ENCODE peak calls at places on chromosomes 4 and X, in ten cellular contexts. One of them, this sample, is unnamed.

GRCh38 chr4:153217440-153217839 is 13.2 kb downstream of the TRIM2 start:
- DNase-seq in lower leg skin: no peak
- DNase-seq in tibial nerve: no peak
- DNase-seq in gastrocnemius medialis: no peak
- DNase-seq in uterus: no peak
- DNase-seq in IMR-90: no peak
- DNase-seq in GM12878: no peak
- DNase-seq in testis: no peak
- DNase-seq in suprapubic skin: no peak
- DNase-seq in A549: no peak
- DNase-seq in this sample: no peak

GRCh38 chr4:95528388-95528787 is 20.4 kb downstream of the UNC5C start:
- DNase-seq in suprapubic skin: no peak
- DNase-seq in IMR-90: no peak
- DNase-seq in GM12878: no peak
- DNase-seq in lower leg skin: no peak
- DNase-seq in A549: no peak
- DNase-seq in tibial nerve: no peak
- DNase-seq in gastrocnemius medialis: no peak
- DNase-seq in uterus: no peak
- DNase-seq in testis: no peak
- DNase-seq in this sample: no peak

GRCh38 chrX:40746536-40746935 is 11.2 kb upstream of the MED14 start:
- DNase-seq in uterus: no peak
- DNase-seq in A549: no peak
- DNase-seq in lower leg skin: no peak
- DNase-seq in IMR-90: no peak
- DNase-seq in GM12878: no peak
- DNase-seq in tibial nerve: no peak
- DNase-seq in suprapubic skin: no peak
- DNase-seq in gastrocnemius medialis: no peak
- DNase-seq in testis: no peak
- DNase-seq in this sample: no peak

GRCh38 chr4:103719320-103720204 is at the start of gene TACR3:
- DNase-seq in lower leg skin: no peak
- DNase-seq in GM12878: no peak
- DNase-seq in IMR-90: no peak
- DNase-seq in testis: peak
- DNase-seq in uterus: no peak
- DNase-seq in suprapubic skin: no peak
- DNase-seq in A549: no peak
- DNase-seq in gastrocnemius medialis: no peak
- DNase-seq in tibial nerve: no peak
- DNase-seq in this sample: no peak

GRCh38 chr4:105840426-105841174 is 54.7 kb upstream of the NPNT start:
- DNase-seq in uterus: no peak
- DNase-seq in gastrocnemius medialis: no peak
- DNase-seq in tibial nerve: no peak
- DNase-seq in A549: no peak
- DNase-seq in GM12878: no peak
- DNase-seq in IMR-90: no peak
- DNase-seq in suprapubic skin: no peak
- DNase-seq in lower leg skin: no peak
- DNase-seq in testis: no peak
- DNase-seq in this sample: no peak

GRCh38 chr4:30537462-30537861 is 182.7 kb upstream of the PCDH7 start:
- DNase-seq in gastrocnemius medialis: no peak
- DNase-seq in GM12878: no peak
- DNase-seq in A549: peak
- DNase-seq in suprapubic skin: no peak
- DNase-seq in lower leg skin: no peak
- DNase-seq in testis: no peak
- DNase-seq in tibial nerve: no peak
- DNase-seq in IMR-90: peak
- DNase-seq in uterus: no peak
- DNase-seq in this sample: no peak

GRCh38 chrX:71292669-71293379 is 8.7 kb upstream of the ITGB1BP2 start:
- DNase-seq in GM12878: no peak
- DNase-seq in testis: no peak
- DNase-seq in suprapubic skin: no peak
- DNase-seq in A549: no peak
- DNase-seq in lower leg skin: no peak
- DNase-seq in uterus: no peak
- DNase-seq in tibial nerve: no peak
- DNase-seq in IMR-90: peak
- DNase-seq in gastrocnemius medialis: no peak
- DNase-seq in this sample: no peak

GRCh38 chrX:67523932-67524331 is 19.9 kb upstream of the AR start:
- DNase-seq in A549: no peak
- DNase-seq in lower leg skin: no peak
- DNase-seq in suprapubic skin: no peak
- DNase-seq in IMR-90: no peak
- DNase-seq in uterus: no peak
- DNase-seq in gastrocnemius medialis: no peak
- DNase-seq in GM12878: no peak
- DNase-seq in tibial nerve: no peak
- DNase-seq in testis: no peak
- DNase-seq in this sample: no peak

GRCh38 chr4:140851032-140851636 is 94.9 kb upstream of the TBC1D9 start:
- DNase-seq in uterus: peak
- DNase-seq in suprapubic skin: no peak
- DNase-seq in GM12878: peak
- DNase-seq in tibial nerve: peak
- DNase-seq in gastrocnemius medialis: no peak
- DNase-seq in IMR-90: peak
- DNase-seq in A549: peak
- DNase-seq in testis: peak
- DNase-seq in lower leg skin: no peak
- DNase-seq in this sample: peak

GRCh38 chr4:2090642-2091041 is 31.5 kb downstream of the NAT8L start:
- DNase-seq in tibial nerve: no peak
- DNase-seq in GM12878: no peak
- DNase-seq in suprapubic skin: no peak
- DNase-seq in uterus: no peak
- DNase-seq in lower leg skin: no peak
- DNase-seq in testis: no peak
- DNase-seq in gastrocnemius medialis: no peak
- DNase-seq in IMR-90: no peak
- DNase-seq in A549: no peak
- DNase-seq in this sample: no peak

GRCh38 chr4:5373327-5373726 is 322.0 kb downstream of the STK32B start:
- DNase-seq in A549: no peak
- DNase-seq in gastrocnemius medialis: no peak
- DNase-seq in GM12878: no peak
- DNase-seq in tibial nerve: no peak
- DNase-seq in testis: no peak
- DNase-seq in uterus: no peak
- DNase-seq in suprapubic skin: peak
- DNase-seq in IMR-90: no peak
- DNase-seq in lower leg skin: peak
- DNase-seq in this sample: no peak

GRCh38 chrX:136126892-136127406 is 20.4 kb upstream of the FHL1 start:
- DNase-seq in tibial nerve: no peak
- DNase-seq in testis: no peak
- DNase-seq in A549: no peak
- DNase-seq in GM12878: no peak
- DNase-seq in suprapubic skin: no peak
- DNase-seq in lower leg skin: no peak
- DNase-seq in uterus: no peak
- DNase-seq in gastrocnemius medialis: no peak
- DNase-seq in IMR-90: peak
- DNase-seq in this sample: no peak

GRCh38 chrX:82141942-82142341 is 940.0 kb downstream of the SH3BGRL start:
- DNase-seq in uterus: no peak
- DNase-seq in A549: no peak
- DNase-seq in suprapubic skin: no peak
- DNase-seq in IMR-90: no peak
- DNase-seq in GM12878: no peak
- DNase-seq in gastrocnemius medialis: no peak
- DNase-seq in lower leg skin: no peak
- DNase-seq in tibial nerve: no peak
- DNase-seq in testis: no peak
- DNase-seq in this sample: no peak

GRCh38 chr4:3823496-3824341 is 57.5 kb downstream of the ADRA2C start:
- DNase-seq in tibial nerve: no peak
- DNase-seq in gastrocnemius medialis: no peak
- DNase-seq in suprapubic skin: no peak
- DNase-seq in IMR-90: no peak
- DNase-seq in lower leg skin: no peak
- DNase-seq in GM12878: no peak
- DNase-seq in A549: no peak
- DNase-seq in uterus: no peak
- DNase-seq in testis: no peak
- DNase-seq in this sample: no peak

GRCh38 chrX:100048156-100048555 is 361.9 kb downstream of the PCDH19 start:
- DNase-seq in GM12878: no peak
- DNase-seq in IMR-90: no peak
- DNase-seq in tibial nerve: no peak
- DNase-seq in lower leg skin: no peak
- DNase-seq in suprapubic skin: no peak
- DNase-seq in A549: no peak
- DNase-seq in gastrocnemius medialis: no peak
- DNase-seq in uterus: no peak
- DNase-seq in testis: no peak
- DNase-seq in this sample: no peak

GRCh38 chr4:6332042-6332668 is 62.5 kb downstream of the WFS1 start:
- DNase-seq in tibial nerve: no peak
- DNase-seq in A549: no peak
- DNase-seq in IMR-90: peak
- DNase-seq in suprapubic skin: no peak
- DNase-seq in testis: peak
- DNase-seq in lower leg skin: no peak
- DNase-seq in GM12878: no peak
- DNase-seq in gastrocnemius medialis: no peak
- DNase-seq in uterus: no peak
- DNase-seq in this sample: no peak

GRCh38 chr4:113209153-113209552 is 159.7 kb downstream of the ANK2 start:
- DNase-seq in A549: no peak
- DNase-seq in uterus: no peak
- DNase-seq in gastrocnemius medialis: no peak
- DNase-seq in lower leg skin: no peak
- DNase-seq in IMR-90: no peak
- DNase-seq in testis: no peak
- DNase-seq in tibial nerve: no peak
- DNase-seq in GM12878: no peak
- DNase-seq in suprapubic skin: no peak
- DNase-seq in this sample: no peak

GRCh38 chr4:76748649-76749048 is 149.3 kb downstream of the SOWAHB start:
- DNase-seq in suprapubic skin: no peak
- DNase-seq in GM12878: no peak
- DNase-seq in lower leg skin: no peak
- DNase-seq in A549: peak
- DNase-seq in tibial nerve: peak
- DNase-seq in testis: no peak
- DNase-seq in gastrocnemius medialis: no peak
- DNase-seq in IMR-90: peak
- DNase-seq in uterus: no peak
- DNase-seq in this sample: peak

GRCh38 chr4:114320126-114320525 is 278.5 kb upstream of the UGT8 start:
- DNase-seq in gastrocnemius medialis: no peak
- DNase-seq in suprapubic skin: no peak
- DNase-seq in GM12878: no peak
- DNase-seq in testis: no peak
- DNase-seq in IMR-90: no peak
- DNase-seq in uterus: no peak
- DNase-seq in lower leg skin: no peak
- DNase-seq in A549: no peak
- DNase-seq in tibial nerve: no peak
- DNase-seq in this sample: no peak

GRCh38 chrX:149037301-149037700 is 467.8 kb downstream of the IDS start:
- DNase-seq in testis: no peak
- DNase-seq in IMR-90: no peak
- DNase-seq in tibial nerve: no peak
- DNase-seq in GM12878: no peak
- DNase-seq in lower leg skin: no peak
- DNase-seq in suprapubic skin: no peak
- DNase-seq in A549: no peak
- DNase-seq in uterus: no peak
- DNase-seq in gastrocnemius medialis: no peak
- DNase-seq in this sample: no peak

GRCh38 chr4:38872620-38873019 is 5.0 kb downstream of the FAM114A1 start:
- DNase-seq in tibial nerve: no peak
- DNase-seq in lower leg skin: no peak
- DNase-seq in suprapubic skin: no peak
- DNase-seq in IMR-90: peak
- DNase-seq in GM12878: no peak
- DNase-seq in gastrocnemius medialis: no peak
- DNase-seq in A549: peak
- DNase-seq in uterus: no peak
- DNase-seq in testis: no peak
- DNase-seq in this sample: no peak
- TF ChIP-seq POLR2A in tibial nerve: no peak
- TF ChIP-seq POLR2A in lower leg skin: no peak
- TF ChIP-seq POLR2A in suprapubic skin: no peak
- TF ChIP-seq POLR2A in IMR-90: no peak
- TF ChIP-seq POLR2A in GM12878: no peak
- TF ChIP-seq POLR2A in gastrocnemius medialis: no peak
- TF ChIP-seq POLR2A in A549: no peak
- TF ChIP-seq POLR2A in uterus: no peak
- TF ChIP-seq POLR2A in testis: no peak
- TF ChIP-seq POLR2A in this sample: no peak

GRCh38 chr4:177441803-177442622 is at the start of gene AGA:
- DNase-seq in gastrocnemius medialis: peak
- DNase-seq in testis: peak
- DNase-seq in suprapubic skin: peak
- DNase-seq in uterus: peak
- DNase-seq in lower leg skin: peak
- DNase-seq in A549: peak
- DNase-seq in GM12878: peak
- DNase-seq in IMR-90: peak
- DNase-seq in tibial nerve: peak
- DNase-seq in this sample: peak
- TF ChIP-seq POLR2A in gastrocnemius medialis: peak
- TF ChIP-seq POLR2A in testis: peak
- TF ChIP-seq POLR2A in suprapubic skin: no peak
- TF ChIP-seq POLR2A in uterus: peak
- TF ChIP-seq POLR2A in lower leg skin: no peak
- TF ChIP-seq POLR2A in A549: peak
- TF ChIP-seq POLR2A in GM12878: peak
- TF ChIP-seq POLR2A in IMR-90: peak
- TF ChIP-seq POLR2A in tibial nerve: peak
- TF ChIP-seq POLR2A in this sample: peak

GRCh38 chr4:56387023-56388001 is at the start of gene AASDH:
- DNase-seq in testis: peak
- DNase-seq in GM12878: peak
- DNase-seq in A549: peak
- DNase-seq in lower leg skin: peak
- DNase-seq in IMR-90: peak
- DNase-seq in gastrocnemius medialis: peak
- DNase-seq in uterus: peak
- DNase-seq in tibial nerve: peak
- DNase-seq in suprapubic skin: peak
- DNase-seq in this sample: peak
- TF ChIP-seq POLR2A in testis: no peak
- TF ChIP-seq POLR2A in GM12878: peak
- TF ChIP-seq POLR2A in A549: peak
- TF ChIP-seq POLR2A in lower leg skin: peak
- TF ChIP-seq POLR2A in IMR-90: peak
- TF ChIP-seq POLR2A in gastrocnemius medialis: peak
- TF ChIP-seq POLR2A in uterus: peak
- TF ChIP-seq POLR2A in tibial nerve: peak
- TF ChIP-seq POLR2A in suprapubic skin: no peak
- TF ChIP-seq POLR2A in this sample: peak

GRCh38 chr4:38759077-38759789 is 23.6 kb downstream of the TLR10 start:
- DNase-seq in suprapubic skin: no peak
- DNase-seq in tibial nerve: peak
- DNase-seq in IMR-90: peak
- DNase-seq in gastrocnemius medialis: peak
- DNase-seq in testis: peak
- DNase-seq in uterus: peak
- DNase-seq in lower leg skin: peak
- DNase-seq in GM12878: peak
- DNase-seq in A549: peak
- DNase-seq in this sample: peak
- TF ChIP-seq POLR2A in suprapubic skin: no peak
- TF ChIP-seq POLR2A in tibial nerve: peak
- TF ChIP-seq POLR2A in IMR-90: no peak
- TF ChIP-seq POLR2A in gastrocnemius medialis: no peak
- TF ChIP-seq POLR2A in testis: no peak
- TF ChIP-seq POLR2A in uterus: no peak
- TF ChIP-seq POLR2A in lower leg skin: no peak
- TF ChIP-seq POLR2A in GM12878: no peak
- TF ChIP-seq POLR2A in A549: no peak
- TF ChIP-seq POLR2A in this sample: no peak

This sample was measured in erythroblast.